ENCODE peak calls at places on chromosomes 16 and 17, in four cellular contexts. E is right atrium auricular region, R is thoracic aorta, D is cardiac muscle cell. U is an unnamed sample.

GRCh38 chr16:48194828-48195566 is 39.2 kb upstream of the ABCC12 start:
- DNase-seq in E (no peak), R (no peak), D (no peak), U (peak)

GRCh38 chr16:85983606-85984005 is 84.6 kb downstream of the IRF8 start:
- DNase-seq in E (no peak), R (no peak), D (no peak), U (no peak)

GRCh38 chr17:72602517-72603345 is 481.9 kb downstream of the SOX9 start:
- DNase-seq in E (no peak), R (no peak), D (no peak), U (peak)

GRCh38 chr16:57766714-57767348 is 31.3 kb downstream of the KATNB1 start:
- DNase-seq in E (no peak), R (no peak), D (no peak), U (no peak)

GRCh38 chr16:12613131-12613991 is 190.3 kb downstream of the CPPED1 start:
- DNase-seq in E (no peak), R (no peak), D (no peak), U (peak)

GRCh38 chr17:2337811-2338657 is 733 bp downstream of the SGSM2 start:
- DNase-seq in E (no peak), R (no peak), D (peak), U (peak)

GRCh38 chr16:73064227-73064995 is 16.5 kb upstream of the ZFHX3 start:
- DNase-seq in E (no peak), R (no peak), D (no peak), U (peak)

GRCh38 chr17:78998311-78999055 is 11.1 kb downstream of the CANT1 start:
- DNase-seq in E (no peak), R (peak), D (no peak), U (peak)

GRCh38 chr16:65414284-65414984 is 292.6 kb upstream of the CDH11 start:
- DNase-seq in E (no peak), R (no peak), D (no peak), U (peak)

GRCh38 chr17:6706996-6707395 is 6.2 kb downstream of the SLC13A5 start:
- DNase-seq in E (no peak), R (no peak), D (no peak), U (no peak)

GRCh38 chr17:73924488-73925186 is 278.8 kb upstream of the RPL38 start:
- DNase-seq in E (no peak), R (no peak), D (no peak), U (no peak)

GRCh38 chr16:4972938-4973587 is 14.9 kb downstream of the SEC14L5 start:
- DNase-seq in E (no peak), R (no peak), D (no peak), U (no peak)

GRCh38 chr16:13863075-13863765 is 56.7 kb upstream of the ERCC4 start:
- DNase-seq in E (no peak), R (no peak), D (no peak), U (no peak)

GRCh38 chr17:68238894-68239293 is 8.9 kb upstream of the AMZ2 start:
- DNase-seq in E (no peak), R (no peak), D (no peak), U (no peak)

GRCh38 chr17:44997733-44998520 is 29.8 kb upstream of the C1QL1 start:
- DNase-seq in E (no peak), R (no peak), D (peak), U (no peak)

GRCh38 chr17:81967533-81968395 is 6.8 kb upstream of the NOTUM start:
- DNase-seq in E (peak), R (no peak), D (peak), U (peak)

GRCh38 chr16:17520567-17520966 is 49.8 kb upstream of the XYLT1 start:
- DNase-seq in E (no peak), R (no peak), D (no peak), U (no peak)

DNA sequence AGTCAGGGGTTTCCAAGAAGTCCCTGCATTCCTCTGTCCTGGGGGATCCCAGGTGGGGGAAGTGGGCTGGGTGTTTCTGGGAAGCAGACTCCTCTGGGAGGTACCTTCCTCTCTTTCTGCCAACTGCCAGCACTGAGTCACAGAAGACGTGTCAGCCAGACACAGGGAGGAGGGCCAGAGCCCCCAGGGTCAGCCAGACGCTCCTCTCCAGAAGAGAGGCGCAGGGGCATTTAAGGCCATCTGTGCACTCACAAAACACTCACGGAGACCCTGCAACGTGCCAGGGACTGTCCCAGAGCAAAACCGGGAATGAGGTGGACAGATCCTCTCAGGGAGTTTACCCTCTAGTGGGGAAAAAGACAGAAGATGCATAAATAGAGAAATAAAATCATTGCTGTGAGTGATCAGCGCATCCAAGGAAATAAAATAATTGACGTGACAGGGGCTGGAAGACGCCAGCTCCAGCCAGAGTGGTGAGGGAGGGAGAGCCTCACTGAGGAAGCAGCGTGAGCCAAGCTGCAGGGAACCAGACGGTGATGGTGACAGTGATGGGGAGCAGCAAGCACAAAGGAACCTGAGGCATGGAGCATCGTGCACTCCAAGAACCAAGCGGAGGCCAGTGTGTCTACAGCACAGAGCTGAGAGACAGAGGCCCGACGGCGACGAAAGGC is 105.4 kb downstream of the ZNF423 start:
- DNase-seq in E (no peak), R (no peak), D (no peak), U (no peak)
- TF ChIP-seq CTCF in E (no peak), R (no peak), D (no peak), U (no peak)

GRCh38 chr16:15434079-15434424 is 336 bp upstream of the BMERB1 start:
- DNase-seq in E (no peak), R (no peak), D (no peak), U (no peak)
- H3K4me3 ChIP-seq in E (peak), R (peak), D (peak), U (no peak)

DNA sequence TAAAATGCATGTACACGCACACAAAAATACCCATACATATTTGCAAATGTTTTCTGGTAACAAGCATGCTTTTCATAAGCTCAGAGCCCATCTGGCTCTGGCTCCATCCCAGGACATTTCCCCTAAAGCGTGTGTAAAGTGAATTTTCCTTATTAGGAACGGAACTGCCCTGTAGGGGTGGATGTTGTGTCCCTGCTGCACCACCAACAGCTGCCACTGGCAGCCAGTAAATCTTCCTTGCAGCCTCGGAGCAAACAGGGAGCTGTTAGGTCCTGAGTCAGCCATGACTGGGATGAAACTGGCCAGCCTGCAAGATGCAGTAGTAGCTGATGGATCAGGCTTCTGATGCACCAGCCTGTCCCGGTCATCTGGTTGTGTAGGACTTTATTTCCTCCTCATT is 393.6 kb downstream of the UTP18 start:
- DNase-seq in E (no peak), R (no peak), D (no peak), U (no peak)
- TF ChIP-seq CTCF in E (no peak), R (no peak), D (no peak), U (no peak)

GRCh38 chr16:82773018-82773417 is 146.2 kb downstream of the CDH13 start:
- DNase-seq in E (no peak), R (no peak), D (no peak), U (no peak)
- H3K4me3 ChIP-seq in E (no peak), R (no peak), D (no peak), U (no peak)

GRCh38 chr16:27779719-27780161 is 229.8 kb downstream of the KATNIP start:
- DNase-seq in E (no peak), R (no peak), D (peak), U (peak)
- TF ChIP-seq CTCF in E (no peak), R (peak), D (peak), U (peak)

GRCh38 chr17:40500190-40500589 is 1.2 kb downstream of the TNS4 start:
- DNase-seq in E (no peak), R (no peak), D (no peak), U (no peak)

GRCh38 chr17:40502716-40503115 is 1.3 kb upstream of the TNS4 start:
- DNase-seq in E (no peak), R (no peak), D (no peak), U (no peak)

GRCh38 chr17:40500709-40501108 is 714 bp downstream of the TNS4 start:
- DNase-seq in E (no peak), R (no peak), D (no peak), U (no peak)

GRCh38 chr17:40503154-40503553 is 1.7 kb upstream of the TNS4 start:
- DNase-seq in E (no peak), R (no peak), D (no peak), U (no peak)

GRCh38 chr17:40501499-40501911 is at the start of gene TNS4:
- DNase-seq in E (no peak), R (no peak), D (no peak), U (peak)
- H3K4me3 ChIP-seq in E (no peak), R (no peak), D (no peak), U (peak)

GRCh38 chr16:81353895-81354294 is 39.1 kb downstream of the GAN start:
- DNase-seq in E (no peak), R (no peak), D (no peak), U (no peak)

GRCh38 chr16:81349608-81350305 is 35.0 kb downstream of the GAN start:
- DNase-seq in E (no peak), R (no peak), D (no peak), U (no peak)

GRCh38 chr16:81347425-81347824 is 32.7 kb downstream of the GAN start:
- DNase-seq in E (no peak), R (no peak), D (no peak), U (no peak)

DNA sequence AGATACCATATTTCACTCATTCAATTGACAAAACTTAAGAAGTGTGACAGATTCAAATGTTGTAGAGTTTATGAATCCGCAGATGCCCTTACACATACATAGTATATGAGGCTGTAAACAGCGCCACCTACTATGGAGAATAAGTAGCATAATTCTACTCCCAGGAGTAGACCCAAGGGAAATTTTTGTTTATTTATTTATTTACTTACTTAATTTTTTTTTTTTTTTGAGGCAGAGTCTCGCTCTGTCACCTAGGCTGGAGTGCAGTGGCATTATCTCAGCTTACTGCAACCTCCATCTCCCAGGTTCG is 35.5 kb downstream of the GAN start:
- DNase-seq in E (no peak), R (no peak), D (peak), U (peak)
- TF ChIP-seq CTCF in E (no peak), R (no peak), D (peak), U (peak)

DNA sequence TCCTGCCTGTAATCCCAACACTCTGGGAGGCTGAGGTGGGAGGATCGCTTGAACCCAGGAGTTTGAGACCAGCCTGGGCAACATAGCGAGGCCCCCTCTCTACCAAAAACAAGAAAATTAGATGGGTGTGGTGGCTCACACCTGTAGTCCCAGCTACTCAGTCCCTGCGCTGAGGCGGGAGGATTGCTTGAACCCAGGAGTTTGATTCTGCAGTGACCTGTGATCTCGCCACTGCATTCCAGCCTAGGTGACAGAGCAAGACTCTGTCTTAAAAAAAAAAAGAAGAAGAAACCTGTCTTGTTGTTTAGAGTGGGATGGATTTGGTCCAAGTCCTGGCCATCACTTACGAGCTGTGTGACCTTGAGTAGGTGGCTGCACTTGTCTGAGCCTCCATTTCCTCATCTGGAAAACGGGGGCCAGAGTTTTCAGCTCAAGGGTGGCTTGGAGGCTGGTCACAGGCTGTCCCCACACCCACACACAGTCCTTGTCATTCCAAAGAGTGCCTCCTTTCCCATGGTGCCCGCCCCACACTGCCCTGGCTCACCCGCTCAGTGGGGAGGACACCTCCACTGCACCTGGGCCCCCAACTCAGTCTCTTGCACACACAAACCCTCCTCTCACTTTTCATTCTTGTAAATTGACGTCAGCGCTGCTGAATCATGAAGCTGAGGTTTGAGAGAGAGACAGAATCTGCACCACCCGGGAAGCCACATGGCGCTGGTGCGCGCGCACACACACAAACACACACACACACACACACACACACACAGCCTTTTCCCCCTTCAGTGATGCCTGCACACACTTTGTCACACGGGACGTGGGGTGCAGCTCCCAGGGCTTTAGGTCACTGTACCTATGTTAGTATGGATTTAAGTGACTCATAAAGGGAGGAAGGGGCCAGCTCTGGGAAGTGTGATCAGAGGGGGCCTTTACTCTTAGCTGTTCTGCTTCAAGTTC is 4.2 kb downstream of the SOCS1 start:
- DNase-seq in E (no peak), R (no peak), D (no peak), U (peak)
- H3K4me3 ChIP-seq in E (no peak), R (no peak), D (no peak), U (no peak)